ENCODE peak calls at places on chromosome 11, in four cellular contexts. F is NCI-H526 treated with DMSO at 0.1 percent for 48 hours; H is stimulated activated CD4-positive, alpha-beta T cell treated with anti-CD3 and anti-CD28 coated beads, Interleukin-1b, Interleukin-23, amount 100 ng/mL, for 4 hours; O is cardiac muscle cell. Q is an unnamed sample.

GRCh38 chr11:47348859-47349258 is 3.6 kb downstream of the MYBPC3 start:
- DNase-seq in H (no peak), F (peak; percentile 26), O (no peak), Q (no peak)

GRCh38 chr11:112318193-112318592 is 57.5 kb upstream of the PLET1 start:
- DNase-seq in H (no peak), F (no peak), O (no peak), Q (no peak)

GRCh38 chr11:122207505-122207904 is 91.5 kb upstream of the BLID start:
- DNase-seq in F (no peak), H (no peak), O (no peak), Q (no peak)

GRCh38 chr11:83483808-83484207 is 197.6 kb upstream of the CCDC90B start:
- DNase-seq in F (no peak), O (no peak), H (no peak), Q (no peak)

GRCh38 chr11:46281374-46281831 is 3.9 kb downstream of the CREB3L1 start:
- DNase-seq in F (no peak), O (no peak), H (no peak), Q (no peak)

GRCh38 chr11:128905345-128906184 is 14.4 kb downstream of the KCNJ5 start:
- DNase-seq in F (peak; percentile 98), H (no peak), O (peak; percentile 70), Q (no peak)

GRCh38 chr11:83773950-83774880 is 488.0 kb upstream of the CCDC90B start:
- DNase-seq in F (no peak), O (no peak), H (no peak), Q (no peak)

GRCh38 chr11:26946209-26946828 is 47.6 kb upstream of the FIBIN start:
- DNase-seq in H (no peak), F (no peak), O (no peak), Q (no peak)

GRCh38 chr11:29024386-29024785 is 916.2 kb downstream of the METTL15 start:
- DNase-seq in H (no peak), F (no peak), O (no peak), Q (no peak)

GRCh38 chr11:59135648-59136461 is 6.8 kb upstream of the FAM111A start:
- DNase-seq in H (peak; percentile 87), F (peak; percentile 18), O (peak; percentile 80), Q (peak; percentile 97)

GRCh38 chr11:103091024-103091423 is 936 bp downstream of the DCUN1D5 start:
- DNase-seq in O (no peak), F (peak; percentile 70), H (no peak), Q (no peak)

GRCh38 chr11:97610000-97610399 is 1220.2 kb downstream of the JRKL start:
- DNase-seq in O (no peak), F (no peak), H (no peak), Q (no peak)

GRCh38 chr11:13140873-13141655 is 131.9 kb downstream of the RASSF10 start:
- DNase-seq in F (no peak), O (no peak), H (no peak), Q (no peak)

GRCh38 chr11:105553015-105553414 is 56.9 kb upstream of the GRIA4 start:
- DNase-seq in F (no peak), O (no peak), H (no peak), Q (no peak)

GRCh38 chr11:88424881-88425280 is 87.3 kb upstream of the CTSC start:
- DNase-seq in O (no peak), H (no peak), F (no peak), Q (no peak)

GRCh38 chr11:126637800-126638175 is 282.3 kb downstream of the ST3GAL4 start:
- DNase-seq in H (no peak), O (no peak), F (no peak), Q (no peak)

GRCh38 chr11:1231396-1232327 is 8.8 kb downstream of the MUC5B start:
- DNase-seq in F (no peak), O (no peak), H (no peak), Q (peak; percentile 60)

GRCh38 chr11:67776834-67777530 is 102.6 kb upstream of the ALDH3B2 start:
- DNase-seq in H (no peak), O (no peak), F (no peak), Q (no peak)

GRCh38 chr11:133038850-133039249 is 493.5 kb downstream of the OPCML start:
- DNase-seq in H (no peak), O (no peak), F (no peak), Q (no peak)

Q was measured in posterior cingulate gyrus.